ENCODE peak calls at places on chromosomes 12 and 14, in eight cellular contexts. M is dorsolateral prefrontal cortex; K is body of pancreas; U is neuronal stem cell; F is mammary epithelial cell; P is fibroblast of lung; C is OCI-LY7; E is CD8-positive, alpha-beta T cell. N is an unnamed sample.

GRCh38 chr12:67925077-67925476 is 64.2 kb upstream of the IFNG-AS1 start:
- DNase-seq in F (no peak), C (no peak), U (no peak), P (no peak), E (no peak), K (no peak), M (no peak), N (no peak)

GRCh38 chr14:56390859-56391258 is 188.7 kb upstream of the TMEM260 start:
- DNase-seq in C (no peak), E (no peak), U (no peak), M (no peak), F (no peak), K (no peak), P (no peak), N (no peak)

GRCh38 chr14:91329615-91330014 is 85.1 kb upstream of the GPR68 start:
- DNase-seq in F (no peak), U (no peak), P (no peak), K (no peak), M (no peak), C (no peak), E (no peak), N (no peak)

GRCh38 chr12:62772556-62772955 is 162.4 kb downstream of the PPM1H start:
- DNase-seq in E (no peak), K (no peak), M (no peak), F (peak), C (no peak), P (no peak), U (no peak), N (no peak)

GRCh38 chr12:68479261-68479581 is 131.5 kb upstream of the RAP1B start:
- DNase-seq in E (no peak), M (no peak), P (peak), U (no peak), C (no peak), F (no peak), K (no peak), N (no peak)

GRCh38 chr12:40921563-40922163 is 229.4 kb downstream of the CNTN1 start:
- DNase-seq in M (no peak), U (no peak), F (no peak), K (no peak), P (peak), E (no peak), C (peak), N (no peak)

GRCh38 chr14:38856798-38857197 is 246.2 kb downstream of the SEC23A start:
- DNase-seq in U (no peak), C (no peak), F (no peak), E (no peak), K (no peak), P (no peak), M (no peak), N (no peak)

GRCh38 chr14:101402936-101403660 is 158.2 kb upstream of the DIO3 start:
- DNase-seq in P (peak), E (no peak), C (no peak), K (no peak), U (no peak), F (no peak), M (no peak), N (no peak)

GRCh38 chr12:131872154-131873046 is 22.0 kb upstream of the ULK1 start:
- DNase-seq in U (no peak), M (no peak), F (peak), K (no peak), P (peak), E (no peak), C (no peak), N (no peak)

GRCh38 chr14:99802301-99803105 is 9.3 kb downstream of the EML1 start:
- DNase-seq in P (peak), U (no peak), F (no peak), K (no peak), M (no peak), E (no peak), C (no peak), N (no peak)

GRCh38 chr14:66228267-66228970 is 257.8 kb upstream of the CCDC196 start:
- DNase-seq in C (no peak), U (no peak), M (no peak), P (peak), E (no peak), K (no peak), F (peak), N (no peak)

GRCh38 chr14:23153891-23154796 is 29.3 kb downstream of the SLC7A8 start:
- DNase-seq in C (no peak), U (no peak), K (peak), P (peak), M (no peak), F (peak), E (no peak), N (no peak)

GRCh38 chr12:26271024-26271423 is 75.7 kb downstream of the SSPN start:
- DNase-seq in P (no peak), E (no peak), U (no peak), K (no peak), F (no peak), C (no peak), M (no peak), N (no peak)

DNA sequence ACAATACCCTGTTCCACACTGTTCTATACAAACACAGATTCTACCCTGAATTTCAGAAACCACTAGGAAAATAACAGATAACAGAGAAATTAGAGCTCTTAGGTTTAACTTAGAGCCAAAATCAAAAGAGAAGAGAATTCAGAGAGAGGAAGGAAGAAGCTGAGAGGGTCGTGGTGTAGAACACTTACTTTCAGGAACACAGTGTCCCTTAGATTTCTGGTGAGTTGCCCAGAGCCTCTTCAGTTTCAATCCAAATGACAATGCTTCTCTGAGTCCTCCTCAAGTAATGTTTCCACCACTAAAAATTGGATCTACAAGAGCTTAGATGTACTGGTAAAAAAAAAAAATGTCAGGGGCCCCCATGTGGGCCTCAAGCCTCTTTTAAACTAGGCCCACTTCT is 2.6 kb downstream of the YAF2 start:
- DNase-seq in U (no peak), P (no peak), M (no peak), F (no peak), C (no peak), E (no peak), K (peak), N (no peak)
- H3K27ac ChIP-seq in U (no peak), P (peak), M (peak), F (no peak), C (no peak), E (no peak), K (no peak), N (no peak)

GRCh38 chr14:105488781-105489606 is 2.1 kb upstream of the TEDC1 start:
- DNase-seq in P (no peak), U (no peak), E (no peak), C (no peak), F (no peak), K (no peak), M (no peak), N (no peak)
- H3K27ac ChIP-seq in P (no peak), U (peak), E (peak), C (peak), F (no peak), K (peak), M (peak), N (peak)

DNA sequence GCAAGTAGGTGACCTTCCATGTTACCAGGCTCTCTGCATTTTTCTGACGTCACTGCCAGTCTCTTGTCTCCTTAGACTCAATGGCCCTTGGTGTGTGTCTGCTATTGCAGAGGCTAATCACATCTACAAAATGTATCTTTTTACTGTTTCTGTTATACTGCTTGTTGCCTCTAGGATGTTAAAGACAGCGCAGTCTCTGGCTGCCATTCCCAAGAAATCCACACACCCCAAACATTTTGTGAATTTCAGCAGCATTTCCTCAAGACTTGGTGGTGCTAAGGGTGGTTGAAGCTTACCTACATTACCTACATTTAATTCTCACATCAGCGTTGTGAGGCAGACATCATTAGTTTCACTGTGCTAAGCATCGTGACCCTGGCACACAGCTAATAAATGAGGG is 87.2 kb downstream of the C12orf75 start:
- DNase-seq in U (no peak), E (no peak), F (no peak), C (no peak), M (no peak), P (no peak), K (no peak), N (no peak)
- H3K27ac ChIP-seq in U (no peak), E (no peak), F (peak), C (no peak), M (no peak), P (peak), K (no peak), N (no peak)

DNA sequence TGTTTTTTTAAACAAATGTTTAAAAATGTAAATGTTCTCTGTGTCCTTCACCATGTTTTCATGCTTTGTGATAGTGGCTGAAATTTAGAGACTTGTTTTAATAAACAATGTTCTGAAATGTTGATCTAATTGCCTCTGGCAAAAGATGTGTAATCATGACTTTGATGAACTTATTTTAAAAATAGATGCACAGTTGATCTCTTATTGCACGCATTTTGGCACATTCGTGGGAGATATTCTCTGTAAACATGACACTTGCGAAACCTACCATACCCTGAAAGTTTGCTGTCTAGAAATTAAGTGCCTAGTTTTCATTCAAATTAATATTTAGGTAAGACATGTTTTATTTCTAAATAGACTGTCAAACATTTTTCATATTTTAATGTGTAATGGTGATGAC is 119.7 kb upstream of the DNM1L start:
- DNase-seq in U (no peak), C (no peak), E (no peak), F (no peak), P (peak), M (no peak), K (no peak), N (no peak)
- H3K27ac ChIP-seq in U (no peak), C (peak), E (no peak), F (no peak), P (peak), M (peak), K (no peak), N (no peak)

GRCh38 chr14:88559852-88560251 is 3.0 kb upstream of the ZC3H14 start:
- DNase-seq in F (no peak), K (no peak), P (peak), U (no peak), M (no peak), E (no peak), C (peak), N (no peak)

GRCh38 chr14:88565427-88565826 is 2.6 kb downstream of the ZC3H14 start:
- DNase-seq in E (no peak), U (no peak), C (no peak), F (no peak), P (no peak), M (no peak), K (no peak), N (no peak)

GRCh38 chr14:88562831-88563686 is at the start of gene ZC3H14:
- DNase-seq in M (peak), F (peak), K (peak), U (peak), P (peak), C (peak), E (peak), N (peak)

GRCh38 chr14:88562532-88562830 is 356 bp upstream of the ZC3H14 start:
- DNase-seq in M (no peak), K (no peak), P (no peak), U (no peak), F (no peak), E (no peak), C (no peak), N (no peak)

GRCh38 chr14:88563845-88564244 is 1.0 kb downstream of the ZC3H14 start:
- DNase-seq in E (no peak), F (no peak), M (no peak), U (no peak), K (no peak), C (no peak), P (no peak), N (no peak)
- H3K27ac ChIP-seq in E (peak), F (peak), M (no peak), U (no peak), K (peak), C (no peak), P (peak), N (peak)